ENCODE peak calls at places on chromosomes 13 and 19, in eight cellular contexts. One of them, this sample, is unnamed.

GRCh38 chr19:18904334-18905057 is 8.5 kb upstream of the CERS1 start:
- DNase-seq in choroid plexus epithelial cell: no peak
- DNase-seq in AG10803: no peak
- DNase-seq in tibial artery: no peak
- DNase-seq in foreskin fibroblast: no peak
- DNase-seq in left ventricle myocardium inferior: no peak
- DNase-seq in astrocyte of the spinal cord: no peak
- DNase-seq in PC-9: no peak
- DNase-seq in this sample: no peak

GRCh38 chr19:45130888-45131615 is 29.7 kb downstream of the NKPD1 start:
- DNase-seq in left ventricle myocardium inferior: no peak
- DNase-seq in foreskin fibroblast: peak
- DNase-seq in PC-9: peak
- DNase-seq in tibial artery: no peak
- DNase-seq in AG10803: no peak
- DNase-seq in choroid plexus epithelial cell: peak
- DNase-seq in astrocyte of the spinal cord: peak
- DNase-seq in this sample: no peak

GRCh38 chr19:38223119-38223523 is 901 bp downstream of the DPF1 start:
- DNase-seq in choroid plexus epithelial cell: no peak
- DNase-seq in PC-9: no peak
- DNase-seq in AG10803: no peak
- DNase-seq in foreskin fibroblast: no peak
- DNase-seq in tibial artery: no peak
- DNase-seq in left ventricle myocardium inferior: no peak
- DNase-seq in astrocyte of the spinal cord: no peak
- DNase-seq in this sample: no peak

GRCh38 chr13:44648392-44649117 is 72.4 kb upstream of the TSC22D1 start:
- DNase-seq in choroid plexus epithelial cell: peak
- DNase-seq in tibial artery: no peak
- DNase-seq in astrocyte of the spinal cord: no peak
- DNase-seq in PC-9: no peak
- DNase-seq in foreskin fibroblast: peak
- DNase-seq in AG10803: peak
- DNase-seq in left ventricle myocardium inferior: no peak
- DNase-seq in this sample: peak

GRCh38 chr13:45879666-45880065 is 28.1 kb upstream of the SIAH3 start:
- DNase-seq in choroid plexus epithelial cell: peak
- DNase-seq in astrocyte of the spinal cord: peak
- DNase-seq in tibial artery: no peak
- DNase-seq in left ventricle myocardium inferior: peak
- DNase-seq in foreskin fibroblast: no peak
- DNase-seq in PC-9: no peak
- DNase-seq in AG10803: no peak
- DNase-seq in this sample: no peak

GRCh38 chr13:106490887-106491321 is 44.6 kb downstream of the EFNB2 start:
- DNase-seq in astrocyte of the spinal cord: no peak
- DNase-seq in foreskin fibroblast: no peak
- DNase-seq in AG10803: no peak
- DNase-seq in left ventricle myocardium inferior: no peak
- DNase-seq in PC-9: no peak
- DNase-seq in choroid plexus epithelial cell: no peak
- DNase-seq in tibial artery: no peak
- DNase-seq in this sample: no peak

GRCh38 chr19:18091217-18091608 is 4.5 kb upstream of the IL12RB1 start:
- DNase-seq in foreskin fibroblast: no peak
- DNase-seq in astrocyte of the spinal cord: no peak
- DNase-seq in choroid plexus epithelial cell: no peak
- DNase-seq in left ventricle myocardium inferior: peak
- DNase-seq in PC-9: no peak
- DNase-seq in tibial artery: peak
- DNase-seq in AG10803: no peak
- DNase-seq in this sample: no peak

GRCh38 chr19:56918682-56919307 is 78.3 kb upstream of the PEG3 start:
- DNase-seq in AG10803: no peak
- DNase-seq in tibial artery: no peak
- DNase-seq in choroid plexus epithelial cell: no peak
- DNase-seq in astrocyte of the spinal cord: no peak
- DNase-seq in left ventricle myocardium inferior: no peak
- DNase-seq in foreskin fibroblast: no peak
- DNase-seq in PC-9: no peak
- DNase-seq in this sample: no peak

GRCh38 chr13:101149735-101150380 is 266.4 kb downstream of the NALCN start:
- DNase-seq in PC-9: no peak
- DNase-seq in left ventricle myocardium inferior: no peak
- DNase-seq in astrocyte of the spinal cord: peak
- DNase-seq in choroid plexus epithelial cell: peak
- DNase-seq in AG10803: peak
- DNase-seq in tibial artery: no peak
- DNase-seq in foreskin fibroblast: peak
- DNase-seq in this sample: peak

GRCh38 chr13:80871481-80871880 is 530.6 kb upstream of the SPRY2 start:
- DNase-seq in left ventricle myocardium inferior: no peak
- DNase-seq in foreskin fibroblast: peak
- DNase-seq in PC-9: no peak
- DNase-seq in AG10803: no peak
- DNase-seq in astrocyte of the spinal cord: peak
- DNase-seq in tibial artery: no peak
- DNase-seq in choroid plexus epithelial cell: peak
- DNase-seq in this sample: peak

GRCh38 chr13:66353664-66354063 is 876.5 kb downstream of the PCDH9 start:
- DNase-seq in tibial artery: no peak
- DNase-seq in AG10803: no peak
- DNase-seq in astrocyte of the spinal cord: peak
- DNase-seq in choroid plexus epithelial cell: peak
- DNase-seq in PC-9: no peak
- DNase-seq in foreskin fibroblast: no peak
- DNase-seq in left ventricle myocardium inferior: no peak
- DNase-seq in this sample: peak

GRCh38 chr13:108855737-108856387 is 226.5 kb downstream of the MYO16 start:
- DNase-seq in left ventricle myocardium inferior: no peak
- DNase-seq in tibial artery: no peak
- DNase-seq in choroid plexus epithelial cell: no peak
- DNase-seq in PC-9: no peak
- DNase-seq in astrocyte of the spinal cord: no peak
- DNase-seq in foreskin fibroblast: no peak
- DNase-seq in AG10803: no peak
- DNase-seq in this sample: no peak

GRCh38 chr19:50944795-50945194 is 8.0 kb downstream of the KLK5 start:
- DNase-seq in choroid plexus epithelial cell: no peak
- DNase-seq in left ventricle myocardium inferior: no peak
- DNase-seq in PC-9: no peak
- DNase-seq in astrocyte of the spinal cord: no peak
- DNase-seq in tibial artery: no peak
- DNase-seq in AG10803: no peak
- DNase-seq in foreskin fibroblast: no peak
- DNase-seq in this sample: no peak

DNA sequence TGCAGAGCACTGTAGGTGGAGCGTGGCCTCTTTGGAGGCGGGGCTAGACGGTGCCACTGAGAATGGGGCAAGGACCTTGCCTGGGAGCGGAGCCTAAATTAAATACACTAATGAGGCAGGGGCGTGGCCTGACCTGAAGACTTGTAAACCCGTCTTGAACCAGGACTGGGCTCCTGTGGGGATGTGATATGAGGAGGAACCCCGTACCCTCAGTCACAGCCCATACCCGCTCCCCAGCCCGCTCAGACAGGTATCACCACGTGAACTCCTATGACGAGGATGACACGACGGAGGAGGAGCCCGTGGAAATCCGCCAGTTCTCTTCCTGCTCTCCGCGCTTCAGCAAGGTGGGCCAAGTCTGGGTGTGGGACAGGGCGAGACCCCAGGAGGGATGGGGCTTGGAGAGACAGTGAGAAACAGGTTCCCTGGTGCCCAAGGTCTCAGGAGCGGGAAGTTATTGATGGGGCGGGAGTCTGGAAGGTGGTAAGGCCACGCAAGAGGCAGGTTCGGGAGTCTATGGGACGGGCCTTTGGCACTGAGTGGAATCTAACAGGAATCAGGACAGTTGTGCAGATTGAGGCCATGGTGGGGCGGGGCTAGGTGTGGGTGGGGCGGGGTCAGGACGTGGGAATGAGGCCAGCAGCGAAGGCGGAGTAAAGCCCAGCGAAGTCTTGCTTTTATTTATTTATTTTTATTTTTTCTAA is 14.7 kb downstream of the DNASE2 start:
- DNase-seq in AG10803: no peak
- DNase-seq in choroid plexus epithelial cell: no peak
- DNase-seq in left ventricle myocardium inferior: no peak
- DNase-seq in foreskin fibroblast: no peak
- DNase-seq in astrocyte of the spinal cord: no peak
- DNase-seq in tibial artery: no peak
- DNase-seq in PC-9: no peak
- DNase-seq in this sample: no peak
- H3K4me3 ChIP-seq in AG10803: no peak
- H3K4me3 ChIP-seq in choroid plexus epithelial cell: no peak
- H3K4me3 ChIP-seq in left ventricle myocardium inferior: no peak
- H3K4me3 ChIP-seq in foreskin fibroblast: no peak
- H3K4me3 ChIP-seq in astrocyte of the spinal cord: no peak
- H3K4me3 ChIP-seq in tibial artery: no peak
- H3K4me3 ChIP-seq in PC-9: peak
- H3K4me3 ChIP-seq in this sample: no peak

DNA sequence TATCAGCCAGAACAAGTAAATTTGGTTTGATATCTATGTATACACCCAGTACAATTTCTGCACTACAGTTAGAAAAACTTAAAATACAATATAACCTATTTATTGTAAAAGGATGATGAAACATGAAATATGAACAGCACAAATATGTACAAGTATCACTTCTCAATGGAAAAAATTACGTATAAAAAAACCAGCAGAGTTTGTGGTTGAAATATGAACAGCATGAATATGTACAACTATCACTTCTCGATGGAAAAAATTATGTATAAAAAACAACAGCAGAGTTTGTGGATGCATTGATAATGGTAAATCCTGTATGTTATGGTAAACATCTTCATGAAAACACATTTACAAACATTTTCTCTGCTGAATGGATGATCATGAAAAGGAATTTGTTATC is 32.4 kb upstream of the CEACAM21 start:
- DNase-seq in astrocyte of the spinal cord: no peak
- DNase-seq in foreskin fibroblast: no peak
- DNase-seq in choroid plexus epithelial cell: no peak
- DNase-seq in AG10803: no peak
- DNase-seq in PC-9: no peak
- DNase-seq in left ventricle myocardium inferior: no peak
- DNase-seq in tibial artery: no peak
- DNase-seq in this sample: no peak
- TF ChIP-seq CTCF in astrocyte of the spinal cord: no peak
- TF ChIP-seq CTCF in foreskin fibroblast: no peak
- TF ChIP-seq CTCF in choroid plexus epithelial cell: no peak
- TF ChIP-seq CTCF in AG10803: no peak
- TF ChIP-seq CTCF in PC-9: no peak
- TF ChIP-seq CTCF in left ventricle myocardium inferior: no peak
- TF ChIP-seq CTCF in tibial artery: no peak
- TF ChIP-seq CTCF in this sample: no peak

DNA sequence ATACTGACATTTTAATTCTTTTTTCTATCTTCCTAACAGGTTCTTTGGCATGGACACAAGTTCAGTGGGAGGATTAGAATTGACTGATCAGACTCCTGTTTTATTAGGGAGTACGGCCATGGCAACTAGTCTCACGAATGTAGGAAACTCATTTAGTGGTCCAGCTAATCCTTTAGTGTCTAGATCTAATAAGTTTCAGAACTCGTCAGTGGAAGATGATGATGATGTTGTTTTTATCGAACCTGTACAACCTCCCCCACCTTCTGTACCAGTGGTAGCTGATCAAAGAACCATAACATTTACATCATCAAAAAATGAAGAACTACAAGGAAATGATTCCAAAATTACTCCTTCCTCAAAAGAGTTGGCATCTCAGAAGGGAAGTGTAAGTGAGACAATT is 34.5 kb downstream of the ZMYM2 start:
- DNase-seq in AG10803: no peak
- DNase-seq in PC-9: no peak
- DNase-seq in tibial artery: no peak
- DNase-seq in choroid plexus epithelial cell: no peak
- DNase-seq in left ventricle myocardium inferior: no peak
- DNase-seq in foreskin fibroblast: no peak
- DNase-seq in astrocyte of the spinal cord: no peak
- DNase-seq in this sample: no peak
- H3K4me3 ChIP-seq in AG10803: no peak
- H3K4me3 ChIP-seq in PC-9: no peak
- H3K4me3 ChIP-seq in tibial artery: no peak
- H3K4me3 ChIP-seq in choroid plexus epithelial cell: no peak
- H3K4me3 ChIP-seq in left ventricle myocardium inferior: no peak
- H3K4me3 ChIP-seq in foreskin fibroblast: no peak
- H3K4me3 ChIP-seq in astrocyte of the spinal cord: no peak
- H3K4me3 ChIP-seq in this sample: no peak

GRCh38 chr13:52147225-52147624 is 12.2 kb downstream of the NEK3 start:
- DNase-seq in left ventricle myocardium inferior: no peak
- DNase-seq in PC-9: no peak
- DNase-seq in astrocyte of the spinal cord: no peak
- DNase-seq in tibial artery: no peak
- DNase-seq in foreskin fibroblast: no peak
- DNase-seq in choroid plexus epithelial cell: no peak
- DNase-seq in AG10803: no peak
- DNase-seq in this sample: no peak

GRCh38 chr13:52137489-52137888 is 8.6 kb upstream of the NEK5 start:
- DNase-seq in AG10803: no peak
- DNase-seq in foreskin fibroblast: no peak
- DNase-seq in PC-9: no peak
- DNase-seq in choroid plexus epithelial cell: no peak
- DNase-seq in tibial artery: no peak
- DNase-seq in left ventricle myocardium inferior: no peak
- DNase-seq in astrocyte of the spinal cord: no peak
- DNase-seq in this sample: no peak

GRCh38 chr13:52136763-52137162 is 7.9 kb upstream of the NEK5 start:
- DNase-seq in left ventricle myocardium inferior: no peak
- DNase-seq in tibial artery: no peak
- DNase-seq in choroid plexus epithelial cell: no peak
- DNase-seq in AG10803: no peak
- DNase-seq in PC-9: no peak
- DNase-seq in astrocyte of the spinal cord: no peak
- DNase-seq in foreskin fibroblast: no peak
- DNase-seq in this sample: no peak

GRCh38 chr13:52141299-52141698 is 12.4 kb upstream of the NEK5 start:
- DNase-seq in tibial artery: no peak
- DNase-seq in foreskin fibroblast: peak
- DNase-seq in left ventricle myocardium inferior: no peak
- DNase-seq in astrocyte of the spinal cord: no peak
- DNase-seq in AG10803: no peak
- DNase-seq in PC-9: no peak
- DNase-seq in choroid plexus epithelial cell: peak
- DNase-seq in this sample: no peak
- TF ChIP-seq CTCF in tibial artery: no peak
- TF ChIP-seq CTCF in foreskin fibroblast: no peak
- TF ChIP-seq CTCF in left ventricle myocardium inferior: peak
- TF ChIP-seq CTCF in astrocyte of the spinal cord: no peak
- TF ChIP-seq CTCF in AG10803: peak
- TF ChIP-seq CTCF in PC-9: no peak
- TF ChIP-seq CTCF in choroid plexus epithelial cell: peak
- TF ChIP-seq CTCF in this sample: no peak

This sample was measured in fibroblast of pulmonary artery.